ENCODE peak calls at places on chromosomes 5 and 9, in six cellular contexts. R is neural crest cell, B is nephron progenitor cell, C is fibroblast of pulmonary artery, I is transverse colon, F is AG09309. H is an unnamed sample.

GRCh38 chr9:134358968-134359319 is 32.7 kb downstream of the RXRA start:
- DNase-seq in R (no peak), B (no peak), C (no peak), I (no peak), F (no peak), H (no peak)

GRCh38 chr9:36980148-36980974 is 53.7 kb downstream of the PAX5 start:
- DNase-seq in R (peak), B (no peak), C (no peak), I (no peak), F (no peak), H (no peak)

GRCh38 chr9:125758986-125759811 is 12.0 kb downstream of the PBX3 start:
- DNase-seq in R (no peak), B (no peak), C (no peak), I (peak), F (no peak), H (no peak)

GRCh38 chr5:139690385-139691274 is 42.5 kb downstream of the CXXC5 start:
- DNase-seq in R (no peak), B (peak), C (peak), I (no peak), F (no peak), H (no peak)

GRCh38 chr9:119052339-119053030 is 316.8 kb downstream of the BRINP1 start:
- DNase-seq in R (no peak), B (no peak), C (no peak), I (peak), F (no peak), H (no peak)

GRCh38 chr9:82600536-82601271 is 462.2 kb downstream of the RASEF start:
- DNase-seq in R (no peak), B (peak), C (no peak), I (no peak), F (no peak), H (no peak)

GRCh38 chr5:111774525-111774924 is 17.5 kb upstream of the NREP start:
- DNase-seq in R (no peak), B (peak), C (peak), I (peak), F (no peak), H (no peak)

GRCh38 chr5:39177629-39177959 is 41.8 kb downstream of the FYB1 start:
- DNase-seq in R (no peak), B (no peak), C (no peak), I (no peak), F (no peak), H (no peak)

GRCh38 chr5:75668348-75668895 is 48.8 kb downstream of the POC5 start:
- DNase-seq in R (no peak), B (no peak), C (no peak), I (no peak), F (no peak), H (no peak)

GRCh38 chr5:59100875-59101274 is 518.0 kb downstream of the RAB3C start:
- DNase-seq in R (no peak), B (no peak), C (no peak), I (no peak), F (no peak), H (no peak)

GRCh38 chr5:59188415-59189225 is 605.7 kb downstream of the RAB3C start:
- DNase-seq in R (peak), B (peak), C (peak), I (peak), F (no peak), H (peak)

GRCh38 chr5:84642795-84643194 is 258.1 kb upstream of the EDIL3 start:
- DNase-seq in R (no peak), B (no peak), C (peak), I (no peak), F (no peak), H (no peak)

GRCh38 chr9:127778280-127779135 is at the start of gene SH2D3C:
- DNase-seq in R (no peak), B (peak), C (no peak), I (peak), F (no peak), H (peak)

GRCh38 chr5:36877667-36878420 is 1.3 kb downstream of the NIPBL start:
- DNase-seq in R (no peak), B (no peak), C (peak), I (no peak), F (no peak), H (peak)

GRCh38 chr9:135088979-135089847 is 1.7 kb downstream of the OLFM1 start:
- DNase-seq in R (no peak), B (no peak), C (no peak), I (no peak), F (no peak), H (no peak)

GRCh38 chr5:2985718-2986117 is 234.2 kb upstream of the IRX2 start:
- DNase-seq in R (no peak), B (no peak), C (no peak), I (no peak), F (no peak), H (no peak)

GRCh38 chr9:99859395-99859980 is 37.8 kb downstream of the NR4A3 start:
- DNase-seq in R (peak), B (peak), C (peak), I (no peak), F (peak), H (no peak)

GRCh38 chr9:6759114-6759977 is 1.6 kb downstream of the KDM4C start:
- DNase-seq in R (no peak), B (no peak), C (peak), I (peak), F (peak), H (peak)

GRCh38 chr5:1054799-1055775 is 46.5 kb downstream of the NKD2 start:
- DNase-seq in R (no peak), B (no peak), C (no peak), I (no peak), F (no peak), H (no peak)

GRCh38 chr9:33455952-33456351 is 8.6 kb upstream of the AQP3 start:
- DNase-seq in R (no peak), B (no peak), C (no peak), I (no peak), F (no peak), H (no peak)

GRCh38 chr9:118652258-118652657 is 717.0 kb downstream of the BRINP1 start:
- DNase-seq in R (no peak), B (no peak), C (no peak), I (no peak), F (no peak), H (no peak)

GRCh38 chr5:72141440-72142271 is 34.4 kb downstream of the MAP1B start:
- DNase-seq in R (no peak), B (no peak), C (peak), I (no peak), F (peak), H (no peak)

GRCh38 chr5:389197-389821 is 53.7 kb upstream of the EXOC3 start:
- DNase-seq in R (no peak), B (no peak), C (no peak), I (no peak), F (no peak), H (no peak)

GRCh38 chr9:129964901-129965734 is 77.9 kb downstream of the FNBP1 start:
- DNase-seq in R (no peak), B (no peak), C (peak), I (no peak), F (peak), H (no peak)

GRCh38 chr9:100355561-100355960 is 2.8 kb upstream of the TEX10 start:
- DNase-seq in R (no peak), B (no peak), C (no peak), I (no peak), F (no peak), H (no peak)

GRCh38 chr9:117737721-117738226 is 33.6 kb downstream of the TLR4 start:
- DNase-seq in R (peak), B (no peak), C (no peak), I (no peak), F (no peak), H (no peak)

GRCh38 chr9:128152133-128152780 is 3.0 kb downstream of the LCN2 start:
- DNase-seq in R (no peak), B (no peak), C (no peak), I (no peak), F (no peak), H (no peak)

GRCh38 chr9:135809166-135809565 is 98.2 kb downstream of the CAMSAP1 start:
- DNase-seq in R (no peak), B (no peak), C (peak), I (no peak), F (peak), H (no peak)

GRCh38 chr5:142210011-142210410 is 101.4 kb downstream of the NDFIP1 start:
- DNase-seq in R (no peak), B (no peak), C (no peak), I (no peak), F (no peak), H (no peak)

GRCh38 chr5:16417392-16418074 is 48.1 kb downstream of the ZNF622 start:
- DNase-seq in R (no peak), B (no peak), C (no peak), I (no peak), F (no peak), H (no peak)

GRCh38 chr5:150167163-150167798 is 703 bp downstream of the CDX1 start:
- DNase-seq in R (no peak), B (peak), C (no peak), I (no peak), F (no peak), H (no peak)

GRCh38 chr9:113461285-113461684 is 2.2 kb upstream of the RGS3 start:
- DNase-seq in R (no peak), B (no peak), C (no peak), I (no peak), F (no peak), H (no peak)

GRCh38 chr5:173165193-173165988 is 21.1 kb downstream of the BNIP1 start:
- DNase-seq in R (no peak), B (no peak), C (no peak), I (no peak), F (no peak), H (no peak)

GRCh38 chr5:134245101-134245604 is 19.3 kb upstream of the PPP2CA start:
- DNase-seq in R (no peak), B (peak), C (peak), I (no peak), F (no peak), H (no peak)

GRCh38 chr5:38468202-38468656 is 88.2 kb downstream of the LIFR start:
- DNase-seq in R (no peak), B (no peak), C (peak), I (no peak), F (peak), H (no peak)

GRCh38 chr9:95425910-95426551 is 90.7 kb downstream of the PTCH1 start:
- DNase-seq in R (no peak), B (peak), C (peak), I (peak), F (no peak), H (no peak)

GRCh38 chr9:94002316-94003140 is 47.4 kb upstream of the BARX1 start:
- DNase-seq in R (peak), B (peak), C (peak), I (peak), F (no peak), H (peak)

GRCh38 chr5:74199436-74200210 is 440.9 kb downstream of the ENC1 start:
- DNase-seq in R (no peak), B (no peak), C (no peak), I (no peak), F (peak), H (no peak)

DNA sequence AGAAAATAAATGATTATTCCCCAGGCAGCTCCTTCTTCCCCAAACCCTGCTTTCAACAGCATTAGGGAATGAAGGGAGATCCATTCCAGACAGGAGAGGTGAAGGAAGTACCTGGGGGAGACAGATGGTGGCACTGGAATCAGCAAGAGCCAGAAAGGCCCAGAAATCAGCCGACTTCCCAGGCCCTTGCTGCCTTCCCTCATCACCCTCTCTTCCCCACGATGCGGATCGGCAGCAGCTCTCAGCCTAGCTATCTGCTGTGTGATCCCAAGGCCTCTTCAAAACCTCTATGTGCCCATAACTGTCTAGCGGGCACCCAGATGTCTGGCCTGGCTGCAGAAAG is 13.0 kb downstream of the CNTFR start:
- DNase-seq in R (no peak), B (no peak), C (no peak), I (no peak), F (no peak), H (no peak)
- TF ChIP-seq CTCF in R (no peak), B (no peak), C (no peak), I (no peak), F (no peak), H (no peak)

GRCh38 chr5:6142353-6142752 is 236.0 kb downstream of the MED10 start:
- DNase-seq in R (no peak), B (no peak), C (no peak), I (no peak), F (no peak), H (no peak)

GRCh38 chr5:6146264-6146663 is 232.1 kb downstream of the MED10 start:
- DNase-seq in R (no peak), B (no peak), C (no peak), I (no peak), F (no peak), H (no peak)

GRCh38 chr5:6143523-6143922 is 234.8 kb downstream of the MED10 start:
- DNase-seq in R (no peak), B (no peak), C (no peak), I (no peak), F (no peak), H (no peak)

DNA sequence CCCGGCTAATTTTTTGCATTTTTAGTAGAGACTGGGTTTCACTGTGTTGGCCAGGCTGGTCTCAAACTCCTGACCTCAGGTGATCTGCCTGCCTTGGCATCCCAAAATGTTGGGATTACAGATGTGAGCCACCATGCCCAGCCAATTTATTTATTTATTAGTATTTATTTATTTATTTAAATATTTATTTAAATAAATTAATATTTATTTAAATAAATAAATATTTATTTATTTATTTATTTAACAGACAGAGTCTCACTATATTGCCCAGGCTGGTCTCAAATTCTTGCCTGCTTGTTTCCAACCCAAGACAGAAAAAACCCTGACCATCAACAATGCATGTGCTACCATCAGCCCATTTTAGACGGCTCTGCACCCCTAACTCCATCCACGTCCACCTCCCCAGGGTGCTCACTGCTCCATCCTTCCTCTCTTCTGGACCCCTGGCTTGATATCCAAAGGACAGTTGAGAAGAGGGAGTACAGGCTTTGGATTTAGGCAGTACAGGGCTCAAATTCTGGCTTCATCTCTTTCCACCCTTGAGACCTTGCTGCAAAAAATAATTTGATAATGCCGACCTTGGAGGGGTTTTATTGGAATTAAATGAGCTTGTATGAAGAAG is 232.6 kb downstream of the MED10 start:
- DNase-seq in R (no peak), B (no peak), C (no peak), I (no peak), F (no peak), H (no peak)
- TF ChIP-seq CTCF in R (no peak), B (no peak), C (no peak), I (no peak), F (no peak), H (no peak)

DNA sequence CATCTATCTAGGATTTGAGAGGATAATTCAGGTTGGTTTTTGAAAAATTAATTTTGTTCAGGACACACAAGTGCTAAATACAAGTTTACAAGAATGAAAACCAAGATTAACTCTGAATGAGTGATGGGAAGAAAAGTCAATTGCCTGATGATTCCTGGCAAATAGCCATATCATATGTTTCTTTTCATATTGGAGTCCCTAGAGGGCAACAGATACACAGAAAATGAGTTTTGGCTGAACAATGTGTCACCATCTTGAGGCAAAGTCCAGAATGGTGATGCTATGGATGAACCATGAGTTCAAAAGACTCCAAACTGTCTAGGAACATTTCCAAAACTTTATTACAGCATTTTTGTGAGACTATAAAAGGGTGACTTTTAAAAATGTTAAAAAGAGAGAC is 382.9 kb downstream of the TMEM161B start:
- DNase-seq in R (no peak), B (no peak), C (no peak), I (no peak), F (no peak), H (no peak)
- TF ChIP-seq CTCF in R (peak), B (no peak), C (no peak), I (no peak), F (no peak), H (no peak)

GRCh38 chr9:80448996-80449395 is 877.2 kb downstream of the TLE4 start:
- DNase-seq in R (no peak), B (no peak), C (no peak), I (no peak), F (no peak), H (no peak)
- TF ChIP-seq CTCF in R (no peak), B (no peak), C (no peak), I (no peak), F (no peak), H (no peak)

GRCh38 chr5:98769006-98769255 is 4.5 kb upstream of the RGMB start:
- DNase-seq in R (peak), B (peak), C (no peak), I (peak), F (no peak), H (peak)
- TF ChIP-seq CTCF in R (peak), B (peak), C (peak), I (peak), F (peak), H (peak)

GRCh38 chr9:17528859-17529258 is 50.0 kb upstream of the SH3GL2 start:
- DNase-seq in R (no peak), B (no peak), C (peak), I (no peak), F (no peak), H (no peak)
- TF ChIP-seq CTCF in R (peak), B (peak), C (peak), I (no peak), F (peak), H (no peak)

DNA sequence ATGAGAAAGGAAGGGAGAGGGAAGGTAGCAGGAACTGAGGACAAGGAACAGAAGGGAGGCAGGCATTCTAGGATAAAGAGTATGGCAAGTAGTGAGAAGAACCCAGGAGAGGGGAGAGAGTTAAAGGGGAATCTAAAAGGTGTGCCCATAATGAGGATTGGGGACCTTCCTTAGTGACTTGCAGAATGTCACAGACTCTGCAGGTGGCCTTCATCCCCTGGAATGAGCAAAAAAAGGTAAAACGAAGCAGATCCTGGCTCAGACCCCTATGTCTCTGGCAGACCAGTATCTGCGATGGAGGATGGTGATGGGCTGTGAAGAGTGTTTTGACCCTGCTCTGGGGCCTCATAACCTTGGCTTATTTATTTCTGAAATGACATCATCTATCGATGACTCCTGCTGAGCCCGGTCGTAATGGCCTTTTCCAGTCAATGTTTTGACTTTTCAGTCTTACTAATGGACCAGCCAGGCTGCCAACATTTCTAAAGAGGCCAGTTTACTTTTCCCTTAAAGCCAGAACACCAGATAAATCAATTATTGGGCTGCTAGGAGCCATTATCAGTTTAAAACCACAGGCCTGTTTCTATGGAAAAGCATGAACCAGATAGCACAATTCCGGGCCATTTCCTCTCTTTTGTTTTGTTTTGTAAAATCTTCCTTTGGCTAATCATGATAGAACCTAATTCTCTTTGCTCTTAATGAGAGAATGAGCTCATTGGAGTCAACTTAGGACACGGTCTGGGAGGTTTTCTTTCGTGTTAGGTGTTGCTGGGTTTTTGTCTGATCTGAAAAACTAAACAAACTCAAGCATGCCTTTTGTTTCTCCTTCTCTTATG is 3.1 kb downstream of the TMOD1 start:
- DNase-seq in R (no peak), B (no peak), C (no peak), I (no peak), F (no peak), H (no peak)
- TF ChIP-seq CTCF in R (no peak), B (no peak), C (no peak), I (no peak), F (no peak), H (no peak)